ENCODE peak calls at places on chromosomes 11 and 22, in four cellular contexts. H is sigmoid colon, N is GM23248, K is fibroblast of lung. L is an unnamed sample.
A peak's percentile ranks its signal among the peaks of the same experiment; 100 is the strongest.

GRCh38 chr22:50526849-50527801 is 1.7 kb upstream of the SCO2 start:
- DNase-seq in H (peak; percentile 82), N (no peak), K (peak; percentile 35), L (peak; percentile 29)

GRCh38 chr11:45285289-45285828 is 782 bp downstream of the SYT13 start:
- DNase-seq in H (no peak), N (no peak), K (no peak), L (no peak)

GRCh38 chr22:47032091-47032943 is 269.9 kb downstream of the TBC1D22A start:
- DNase-seq in H (peak; percentile 55), N (peak; percentile 19), K (no peak), L (no peak)

GRCh38 chr11:55793321-55793720 is 2.0 kb upstream of the OR5D14 start:
- DNase-seq in H (no peak), N (no peak), K (no peak), L (no peak)

GRCh38 chr11:32087602-32088001 is 3.3 kb upstream of the RCN1 start:
- DNase-seq in H (no peak), N (peak; percentile 55), K (peak; percentile 82), L (peak; percentile 85)

GRCh38 chr11:23555085-23555484 is 694.8 kb upstream of the CCDC179 start:
- DNase-seq in H (no peak), N (peak; percentile 65), K (peak; percentile 25), L (peak; percentile 12)

GRCh38 chr11:110951041-110951440 is 238.8 kb upstream of the ARHGAP20 start:
- DNase-seq in H (no peak), N (no peak), K (no peak), L (no peak)

GRCh38 chr22:22730655-22731373 is 86.4 kb downstream of the GGTLC2 start:
- DNase-seq in H (peak; percentile 39), N (no peak), K (no peak), L (no peak)

GRCh38 chr11:72040497-72041363 is 39.6 kb downstream of the NUMA1 start:
- DNase-seq in H (peak; percentile 99), N (peak; percentile 94), K (peak; percentile 98), L (peak; percentile 94)

DNA sequence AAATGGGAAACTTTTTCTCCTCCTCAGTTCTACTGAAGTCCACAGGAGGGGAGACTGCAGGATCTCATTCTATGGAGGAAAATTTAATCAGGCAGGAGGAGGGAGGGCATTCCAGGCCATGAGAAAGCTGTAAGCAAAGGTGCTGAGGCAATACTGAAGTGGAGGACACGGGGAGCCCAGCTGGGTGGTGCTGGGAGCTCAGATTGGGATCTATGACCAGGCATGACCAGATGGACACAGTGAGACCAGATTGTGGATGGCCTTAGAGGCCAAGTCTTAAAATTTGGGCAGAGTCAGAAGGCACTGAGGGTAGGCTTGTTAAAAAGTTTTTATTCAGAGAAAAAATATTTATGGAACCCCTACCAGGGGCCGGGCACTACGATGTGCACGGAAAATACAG is 3.5 kb upstream of the SPON1 start:
- DNase-seq in H (no peak), N (no peak), K (no peak), L (no peak)
- H3K4me3 ChIP-seq in H (no peak overlapping the region), N (no peak overlapping the region), K (no peak overlapping the region), L (no peak overlapping the region)

DNA sequence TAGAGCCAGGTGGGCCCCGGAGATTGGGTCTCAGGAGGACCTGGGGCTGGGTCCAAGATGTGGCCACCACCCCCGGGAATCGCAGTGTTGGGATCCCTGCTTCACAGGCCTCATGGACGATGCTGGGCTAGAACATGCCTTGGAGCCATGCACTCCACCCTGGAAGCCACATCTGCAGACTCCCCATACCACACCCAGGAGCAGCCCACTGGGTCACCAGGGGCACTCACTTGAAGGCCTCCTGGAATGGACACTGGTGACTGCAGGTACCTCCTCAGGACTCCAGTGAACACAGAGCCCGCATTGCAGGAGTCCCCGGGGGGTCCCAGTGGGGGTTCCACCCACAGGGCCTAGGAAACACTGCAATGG is 25.0 kb downstream of the RTN4R start:
- DNase-seq in H (no peak), N (no peak), K (no peak), L (no peak)
- H3K4me3 ChIP-seq in H (no peak overlapping the region), N (peak overlapping the region; percentile 45), K (no peak overlapping the region), L (no peak overlapping the region)

GRCh38 chr22:37308385-37309200 is 26.3 kb downstream of the CYTH4 start:
- DNase-seq in H (no peak), N (no peak), K (no peak), L (no peak)

GRCh38 chr22:37311761-37312312 is 29.5 kb downstream of the CYTH4 start:
- DNase-seq in H (no peak), N (no peak), K (no peak), L (no peak)

GRCh38 chr22:37310815-37311595 is 28.7 kb downstream of the CYTH4 start:
- DNase-seq in H (no peak), N (no peak), K (no peak), L (no peak)

GRCh38 chr22:37309221-37310074 is 27.1 kb downstream of the CYTH4 start:
- DNase-seq in H (no peak), N (no peak), K (no peak), L (no peak)

DNA sequence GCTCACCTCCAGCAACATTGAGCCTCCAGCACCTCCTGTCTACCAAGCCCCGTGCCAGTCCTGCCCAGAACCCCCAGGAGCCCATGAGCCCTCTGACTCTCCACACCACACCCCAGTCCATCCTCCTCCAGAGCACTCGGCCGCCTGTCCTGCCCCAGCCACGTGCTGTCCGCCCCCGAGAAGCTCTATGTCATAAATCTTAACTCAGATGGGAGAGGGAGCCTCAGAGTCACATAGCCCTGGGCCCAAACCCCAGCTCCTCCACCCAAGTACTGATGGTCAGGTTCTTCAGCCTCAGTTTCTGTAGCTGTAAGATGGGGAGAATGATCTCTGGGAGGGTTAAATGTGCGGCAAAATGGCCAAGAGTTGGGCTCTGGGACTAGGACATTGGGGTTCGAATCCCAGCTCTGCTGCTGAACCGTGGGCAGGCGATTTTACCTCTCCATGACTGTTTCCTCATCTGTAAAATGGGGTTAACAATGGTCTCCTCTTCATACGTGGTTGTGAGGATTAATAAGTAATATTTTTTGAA is 27.8 kb downstream of the CYTH4 start:
- DNase-seq in H (no peak), N (peak; percentile 25), K (no peak), L (no peak)
- H3K4me3 ChIP-seq in H (no peak overlapping the region), N (no peak overlapping the region), K (no peak overlapping the region), L (no peak overlapping the region)

GRCh38 chr11:1843098-1843473 is 4.3 kb downstream of the TNNI2 start:
- DNase-seq in H (no peak), N (no peak), K (no peak), L (no peak)
- H3K4me3 ChIP-seq in H (no peak overlapping the region), N (no peak overlapping the region), K (no peak overlapping the region), L (no peak overlapping the region)

L was measured in cardiac fibroblast.